ENCODE peak calls at places on chromosomes 6 and 20, in four cellular contexts. M is GM12878, T is thyroid gland, C is HCT116. L is an unnamed sample.

GRCh38 chr20:2616634-2617033 is 35.8 kb upstream of the NOP56 start:
- DNase-seq in M (no peak), T (no peak), C (no peak), L (no peak)

GRCh38 chr6:52574709-52575489 is 2.0 kb downstream of the TRAM2 start:
- DNase-seq in M (peak; percentile 36), T (no peak), C (no peak), L (peak; percentile 51)

GRCh38 chr6:45436544-45437440 is 59.1 kb upstream of the SUPT3H start:
- DNase-seq in M (peak; percentile 7), T (no peak), C (no peak), L (no peak)

GRCh38 chr6:21240709-21241108 is 352.8 kb upstream of the SOX4 start:
- DNase-seq in M (no peak), T (no peak), C (no peak), L (peak; percentile 38)

GRCh38 chr6:100175814-100176275 is 181.8 kb upstream of the MCHR2 start:
- DNase-seq in M (no peak), T (no peak), C (no peak), L (no peak)

GRCh38 chr6:60754879-60755278 is 1531.1 kb downstream of the KHDRBS2 start:
- DNase-seq in M (no peak), T (no peak), C (no peak), L (no peak)

GRCh38 chr6:41474213-41474933 is 71.8 kb upstream of the FOXP4 start:
- DNase-seq in M (no peak), T (no peak), C (no peak), L (no peak)

GRCh38 chr6:45746046-45746445 is 269.6 kb downstream of the CLIC5 start:
- DNase-seq in M (no peak), T (no peak), C (no peak), L (no peak)

GRCh38 chr6:36685926-36686667 is 7.6 kb downstream of the CDKN1A start:
- DNase-seq in M (no peak), T (no peak), C (no peak), L (no peak)

GRCh38 chr20:49656304-49656703 is 57.4 kb downstream of the B4GALT5 start:
- DNase-seq in M (no peak), T (peak; percentile 49), C (no peak), L (no peak)

GRCh38 chr6:88611721-88612120 is 351.7 kb downstream of the RNGTT start:
- DNase-seq in M (no peak), T (no peak), C (no peak), L (no peak)

GRCh38 chr20:33211817-33212424 is 5.2 kb upstream of the BPIFA3 start:
- DNase-seq in M (no peak), T (peak; percentile 69), C (peak; percentile 61), L (peak; percentile 93)

GRCh38 chr6:13709698-13710551 is 1.7 kb downstream of the RANBP9 start:
- DNase-seq in M (no peak), T (no peak), C (no peak), L (no peak)

GRCh38 chr20:58407966-58408557 is 19.0 kb downstream of the VAPB start:
- DNase-seq in M (peak; percentile 48), T (no peak), C (no peak), L (no peak)

GRCh38 chr6:144248470-144249301 is 36.4 kb upstream of the UTRN start:
- DNase-seq in M (no peak), T (no peak), C (no peak), L (no peak)

GRCh38 chr6:166747644-166748595 is 120.9 kb upstream of the RPS6KA2 start:
- DNase-seq in M (no peak), T (no peak), C (no peak), L (no peak)

GRCh38 chr6:165821754-165822153 is 158.7 kb upstream of the PDE10A start:
- DNase-seq in M (no peak), T (no peak), C (peak; percentile 10), L (no peak)

GRCh38 chr6:82877213-82878195 is 188.1 kb downstream of the UBE3D start:
- DNase-seq in M (no peak), T (no peak), C (peak; percentile 54), L (no peak)

GRCh38 chr6:118705799-118706481 is 54.5 kb upstream of the CEP85L start:
- DNase-seq in M (peak; percentile 30), T (no peak), C (no peak), L (no peak)

GRCh38 chr6:122454673-122455072 is 16.9 kb downstream of the SERINC1 start:
- DNase-seq in M (no peak), T (no peak), C (no peak), L (no peak)

GRCh38 chr6:122458087-122458486 is 13.5 kb downstream of the SERINC1 start:
- DNase-seq in M (no peak), T (no peak), C (no peak), L (no peak)

GRCh38 chr6:122461885-122462284 is 9.7 kb downstream of the SERINC1 start:
- DNase-seq in M (no peak), T (no peak), C (no peak), L (no peak)

GRCh38 chr6:122459240-122459639 is 12.4 kb downstream of the SERINC1 start:
- DNase-seq in M (no peak), T (no peak), C (no peak), L (no peak)
- H3K4me1 ChIP-seq in M (no peaks in the 10 kb centered on the region), T (peaks cover 10% of the 10 kb centered on the region), C (no peaks in the 10 kb centered on the region), L (peaks cover 11% of the 10 kb centered on the region)

GRCh38 chr6:108164537-108164814 is 1.3 kb upstream of the NR2E1 start:
- DNase-seq in M (no peak), T (no peak), C (no peak), L (no peak)
- H3K4me3 ChIP-seq in M (no peak overlapping the region), T (no peak overlapping the region), C (no peak overlapping the region), L (no peak overlapping the region)

DNA sequence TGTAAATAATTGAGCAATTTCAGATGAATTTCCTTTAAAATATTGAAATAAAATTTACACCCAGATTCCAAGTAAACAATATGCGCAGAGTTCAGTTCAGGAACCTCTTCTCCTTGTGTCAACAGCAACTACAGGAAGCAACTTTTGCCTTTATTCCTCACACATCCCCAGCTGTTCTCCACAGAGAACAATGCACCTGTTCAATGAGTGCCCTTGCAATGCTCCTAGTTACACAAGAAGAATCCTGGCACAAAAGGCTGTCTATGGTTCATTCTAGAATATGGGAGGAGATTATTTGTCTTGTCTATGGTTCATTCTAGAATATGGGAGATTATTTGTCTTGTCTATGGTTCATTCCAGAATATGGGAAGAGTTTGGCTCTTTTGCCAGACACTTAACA is 454.9 kb downstream of the BTBD3 start:
- DNase-seq in M (no peak), T (no peak), C (no peak), L (no peak)
- H3K4me1 ChIP-seq in M (no peaks in the 10 kb centered on the region), T (no peaks in the 10 kb centered on the region), C (no peaks in the 10 kb centered on the region), L (no peaks in the 10 kb centered on the region)

DNA sequence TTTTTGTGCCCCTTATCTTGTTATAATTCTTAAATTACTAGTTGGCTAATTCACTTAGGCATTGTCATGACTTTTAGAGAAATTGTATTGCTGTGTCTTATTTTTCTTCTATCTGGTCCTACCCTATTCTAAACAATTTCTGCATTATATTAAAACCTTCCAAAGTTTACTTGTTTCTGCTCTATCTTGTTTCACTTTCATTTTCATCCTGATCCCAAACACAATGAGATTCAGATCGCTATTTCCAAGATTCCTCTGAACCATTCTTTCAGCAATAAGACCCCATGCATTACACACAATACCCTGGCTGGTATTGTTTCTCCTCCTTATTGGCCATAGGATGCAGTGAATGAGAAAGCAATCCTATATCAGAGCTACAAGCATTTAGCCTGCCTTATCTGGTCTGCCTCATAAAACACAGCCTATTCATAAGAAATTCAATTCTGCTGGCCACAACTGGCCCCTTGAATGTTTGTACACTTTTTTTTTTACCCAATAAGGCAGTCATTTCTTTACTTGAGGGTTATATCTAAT is 69.9 kb upstream of the POU3F2 start:
- DNase-seq in M (no peak), T (no peak), C (no peak), L (no peak)
- H3K4me3 ChIP-seq in M (no peak overlapping the region), T (no peak overlapping the region), C (no peak overlapping the region), L (no peak overlapping the region)

GRCh38 chr6:54877713-54878317 is 31.2 kb downstream of the FAM83B start:
- DNase-seq in M (peak; percentile 13), T (no peak), C (no peak), L (no peak)
- H3K4me1 ChIP-seq in M (no peaks in the 10 kb centered on the region), T (no peaks in the 10 kb centered on the region), C (peaks cover 55% of the 10 kb centered on the region), L (peaks cover 57% of the 10 kb centered on the region)

GRCh38 chr6:40397287-40398033 is 189.7 kb downstream of the LRFN2 start:
- DNase-seq in M (no peak), T (peak; percentile 78), C (no peak), L (no peak)

GRCh38 chr6:40398034-40398679 is 189.0 kb downstream of the LRFN2 start:
- DNase-seq in M (no peak), T (peak; percentile 57), C (no peak), L (no peak)

GRCh38 chr6:40400738-40401137 is 186.4 kb downstream of the LRFN2 start:
- DNase-seq in M (no peak), T (no peak), C (no peak), L (no peak)

GRCh38 chr6:40398810-40399477 is 188.2 kb downstream of the LRFN2 start:
- DNase-seq in M (no peak), T (peak; percentile 27), C (peak; percentile 2), L (no peak)

DNA sequence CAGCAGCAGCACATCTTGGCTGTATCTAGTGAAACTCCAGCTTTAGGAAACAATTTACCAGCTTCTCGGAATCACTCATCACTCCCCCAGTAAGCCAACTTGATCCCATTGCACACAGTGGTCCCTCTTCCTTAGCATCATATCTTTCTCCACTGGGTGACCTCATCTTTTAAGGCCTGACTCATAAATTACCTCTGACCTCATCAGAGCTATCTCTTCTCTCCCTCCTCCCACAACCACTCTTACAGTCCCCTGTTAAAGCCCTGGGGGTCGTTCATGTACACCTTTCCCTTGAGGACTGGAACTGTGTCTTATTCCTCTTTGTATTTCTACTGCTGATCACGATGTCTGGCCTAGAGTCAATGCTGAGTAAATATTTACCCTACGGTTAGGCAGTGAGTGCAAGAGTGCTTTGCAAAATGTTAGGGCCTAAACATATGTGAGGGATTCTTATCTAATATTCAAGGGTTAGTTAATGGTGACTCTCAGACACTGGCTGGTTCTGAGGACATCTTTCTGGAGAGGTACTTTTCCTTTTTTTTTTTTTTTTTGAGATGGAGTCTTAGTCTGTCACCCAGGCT is 187.2 kb downstream of the LRFN2 start:
- DNase-seq in M (no peak), T (no peak), C (no peak), L (no peak)
- H3K4me3 ChIP-seq in M (no peak overlapping the region), T (no peak overlapping the region), C (no peak overlapping the region), L (no peak overlapping the region)